ENCODE peak calls at places on chromosomes 16 and 17, in seven cellular contexts. B is stimulated activated CD8-positive, alpha-beta memory T cell treated with anti-CD3 and anti-CD28 coated beads, Interleukin-7, amount 100 ng/mL, for 1 hour; J is mesenchymal stem cell; E is activated effector memory CD4-positive, alpha-beta T cell treated with Interleukin-2 at 50 U/mL for 16 hours; D is progenitor cell of endocrine pancreas; O is WTC11; X is posterior vena cava. F is an unnamed sample.

GRCh38 chr17:80187493-80187892 is 17.7 kb downstream of the CARD14 start:
- DNase-seq in J (no peak), O (no peak), B (no peak), X (peak), D (no peak), E (no peak), F (no peak)

GRCh38 chr16:424623-425081 is 797 bp upstream of the RAB11FIP3 start:
- DNase-seq in O (no peak), J (peak), X (peak), D (no peak), B (no peak), E (no peak), F (peak)

GRCh38 chr17:61387511-61388305 is 11.9 kb upstream of the TBX2 start:
- DNase-seq in X (no peak), J (no peak), D (no peak), B (no peak), E (no peak), O (no peak), F (no peak)

GRCh38 chr17:13888043-13888442 is 181.3 kb upstream of the COX10 start:
- DNase-seq in O (no peak), J (peak), E (no peak), B (no peak), D (no peak), X (no peak), F (peak)

GRCh38 chr16:78792952-78793351 is 693.5 kb downstream of the WWOX start:
- DNase-seq in X (no peak), B (no peak), O (no peak), E (no peak), J (no peak), D (no peak), F (no peak)

GRCh38 chr16:66204761-66205160 is 161.7 kb upstream of the CDH5 start:
- DNase-seq in O (no peak), B (no peak), E (no peak), D (no peak), J (no peak), X (no peak), F (no peak)

GRCh38 chr17:75010683-75011406 is 1.6 kb upstream of the MRPL58 start:
- DNase-seq in X (no peak), J (peak), B (no peak), D (no peak), O (peak), E (no peak), F (peak)

GRCh38 chr16:11793840-11794239 is 3.2 kb downstream of the ZC3H7A start:
- DNase-seq in E (no peak), O (no peak), X (no peak), B (no peak), D (no peak), J (no peak), F (no peak)

GRCh38 chr17:37361543-37361942 is 14.2 kb upstream of the C17orf78 start:
- DNase-seq in D (no peak), E (no peak), O (no peak), X (no peak), J (no peak), B (no peak), F (no peak)

GRCh38 chr16:86383488-86384262 is 126.7 kb upstream of the FOXF1 start:
- DNase-seq in E (no peak), D (no peak), X (peak), B (no peak), J (peak), O (no peak), F (peak)

F was measured in dermis blood vessel endothelial cell.